ENCODE peak calls at places on chromosomes 3 and 15, in eight cellular contexts. O is astrocyte; W is mesenteric fat pad; X is stimulated activated CD4-positive, alpha-beta T cell treated with anti-CD3 and anti-CD28 coated beads, Interleukin-1b, Interleukin-23, amount 100 ng/mL, for 1 hour; Y is iPS-NIHi11; B is HS-27A; D is H9; S is neuronal stem cell. J is an unnamed sample.

GRCh38 chr3:197229178-197229577 is 69.2 kb downstream of the DLG1 start:
- DNase-seq in O (no peak), W (no peak), X (no peak), Y (no peak), B (no peak), D (no peak), S (no peak), J (no peak)

GRCh38 chr3:107377151-107377550 is at the start of gene CCDC54:
- DNase-seq in O (no peak), W (no peak), X (no peak), Y (no peak), B (no peak), D (no peak), S (no peak), J (no peak)

GRCh38 chr3:157100079-157100477 is 59.9 kb downstream of the CCNL1 start:
- DNase-seq in O (no peak), W (no peak), X (no peak), Y (no peak), B (no peak), D (no peak), S (no peak), J (no peak)

GRCh38 chr3:140292684-140293083 is 357.7 kb downstream of the CLSTN2 start:
- DNase-seq in O (peak), W (no peak), X (no peak), Y (no peak), B (no peak), D (no peak), S (no peak), J (no peak)

GRCh38 chr15:85649372-85649771 is 145.4 kb downstream of the KLHL25 start:
- DNase-seq in O (peak), W (no peak), X (no peak), Y (no peak), B (no peak), D (no peak), S (no peak), J (peak)

GRCh38 chr3:169660709-169661566 is 2.6 kb downstream of the MECOM start:
- DNase-seq in O (peak), W (no peak), X (no peak), Y (no peak), B (no peak), D (no peak), S (peak), J (no peak)

GRCh38 chr3:193732391-193732790 is 139.4 kb downstream of the OPA1 start:
- DNase-seq in O (peak), W (no peak), X (no peak), Y (no peak), B (no peak), D (no peak), S (no peak), J (peak)

GRCh38 chr3:38497026-38497425 is 886 bp downstream of the EXOG start:
- DNase-seq in O (peak), W (no peak), X (no peak), Y (no peak), B (peak), D (no peak), S (no peak), J (no peak)

GRCh38 chr3:37024820-37025405 is 31.6 kb downstream of the MLH1 start:
- DNase-seq in O (no peak), W (no peak), X (no peak), Y (no peak), B (no peak), D (no peak), S (no peak), J (no peak)

GRCh38 chr3:77931272-77932009 is 891.5 kb downstream of the ROBO2 start:
- DNase-seq in O (peak), W (no peak), X (no peak), Y (no peak), B (no peak), D (no peak), S (no peak), J (no peak)

GRCh38 chr3:119311191-119311925 is 17.2 kb downstream of the ARHGAP31 start:
- DNase-seq in O (peak), W (no peak), X (no peak), Y (no peak), B (no peak), D (no peak), S (no peak), J (peak)

GRCh38 chr3:71599416-71599815 is 15.9 kb upstream of the FOXP1 start:
- DNase-seq in O (peak), W (no peak), X (no peak), Y (no peak), B (no peak), D (no peak), S (no peak), J (no peak)

GRCh38 chr15:92672102-92672501 is 16.5 kb upstream of the FAM174B start:
- DNase-seq in O (no peak), W (no peak), X (no peak), Y (no peak), B (no peak), D (no peak), S (no peak), J (no peak)

GRCh38 chr3:99561056-99561455 is 77.3 kb upstream of the COL8A1 start:
- DNase-seq in O (no peak), W (no peak), X (no peak), Y (no peak), B (no peak), D (no peak), S (no peak), J (peak)

GRCh38 chr15:67880651-67881182 is 40.9 kb upstream of the RNU6-1 start:
- DNase-seq in O (peak), W (no peak), X (no peak), Y (no peak), B (no peak), D (no peak), S (no peak), J (no peak)

GRCh38 chr15:51621917-51622268 is 678 bp downstream of the DMXL2 start:
- DNase-seq in O (peak), W (no peak), X (peak), Y (peak), B (peak), D (peak), S (peak), J (peak)

GRCh38 chr3:14307953-14308352 is 94.5 kb upstream of the SLC6A6 start:
- DNase-seq in O (no peak), W (no peak), X (no peak), Y (no peak), B (no peak), D (no peak), S (no peak), J (no peak)